ENCODE peak calls at places on chromosomes 5 and 9, in five cellular contexts. One of them, this sample, is unnamed. For H3K27me3, the result is how much of the 10 kb centered on the place peaks cover.

GRCh38 chr5:52844885-52845284 is 57.2 kb downstream of the ITGA1 start:
- DNase-seq in GM12878: no peak
- DNase-seq in dorsolateral prefrontal cortex: no peak
- DNase-seq in endodermal cell: no peak
- DNase-seq in SK-N-SH: no peak
- DNase-seq in this sample: no peak

GRCh38 chr9:14584571-14584970 is 108.7 kb downstream of the ZDHHC21 start:
- DNase-seq in dorsolateral prefrontal cortex: no peak
- DNase-seq in endodermal cell: no peak
- DNase-seq in SK-N-SH: no peak
- DNase-seq in GM12878: no peak
- DNase-seq in this sample: no peak

GRCh38 chr9:134025606-134026541 is 593 bp downstream of the BRD3OS start:
- DNase-seq in endodermal cell: peak
- DNase-seq in GM12878: no peak
- DNase-seq in SK-N-SH: peak
- DNase-seq in dorsolateral prefrontal cortex: no peak
- DNase-seq in this sample: peak

GRCh38 chr9:136255896-136256890 is 10.6 kb upstream of the QSOX2 start:
- DNase-seq in SK-N-SH: no peak
- DNase-seq in endodermal cell: no peak
- DNase-seq in dorsolateral prefrontal cortex: no peak
- DNase-seq in GM12878: no peak
- DNase-seq in this sample: peak

GRCh38 chr9:26801772-26802171 is 90.8 kb downstream of the CAAP1 start:
- DNase-seq in dorsolateral prefrontal cortex: no peak
- DNase-seq in SK-N-SH: no peak
- DNase-seq in GM12878: no peak
- DNase-seq in endodermal cell: no peak
- DNase-seq in this sample: no peak

GRCh38 chr9:124271660-124272059 is 13.9 kb downstream of the NEK6 start:
- DNase-seq in GM12878: no peak
- DNase-seq in endodermal cell: no peak
- DNase-seq in dorsolateral prefrontal cortex: no peak
- DNase-seq in SK-N-SH: no peak
- DNase-seq in this sample: no peak

GRCh38 chr9:134945509-134946275 is 28.0 kb upstream of the FCN1 start:
- DNase-seq in GM12878: no peak
- DNase-seq in SK-N-SH: no peak
- DNase-seq in endodermal cell: no peak
- DNase-seq in dorsolateral prefrontal cortex: no peak
- DNase-seq in this sample: no peak

GRCh38 chr5:122126177-122126701 is 3.1 kb upstream of the ZNF474 start:
- DNase-seq in endodermal cell: no peak
- DNase-seq in GM12878: no peak
- DNase-seq in dorsolateral prefrontal cortex: no peak
- DNase-seq in SK-N-SH: no peak
- DNase-seq in this sample: no peak

GRCh38 chr9:3514786-3515185 is 11.0 kb downstream of the RFX3 start:
- DNase-seq in SK-N-SH: no peak
- DNase-seq in dorsolateral prefrontal cortex: no peak
- DNase-seq in GM12878: no peak
- DNase-seq in endodermal cell: no peak
- DNase-seq in this sample: no peak

GRCh38 chr9:91714874-91715615 is 235.0 kb downstream of the ROR2 start:
- DNase-seq in endodermal cell: peak
- DNase-seq in SK-N-SH: no peak
- DNase-seq in dorsolateral prefrontal cortex: no peak
- DNase-seq in GM12878: no peak
- DNase-seq in this sample: no peak

GRCh38 chr9:91711755-91712591 is 238.1 kb downstream of the ROR2 start:
- DNase-seq in dorsolateral prefrontal cortex: no peak
- DNase-seq in endodermal cell: no peak
- DNase-seq in GM12878: peak
- DNase-seq in SK-N-SH: no peak
- DNase-seq in this sample: no peak

GRCh38 chr9:91716239-91716638 is 233.8 kb downstream of the ROR2 start:
- DNase-seq in endodermal cell: no peak
- DNase-seq in SK-N-SH: no peak
- DNase-seq in GM12878: no peak
- DNase-seq in dorsolateral prefrontal cortex: no peak
- DNase-seq in this sample: no peak

GRCh38 chr9:91712811-91713210 is 237.2 kb downstream of the ROR2 start:
- DNase-seq in SK-N-SH: peak
- DNase-seq in GM12878: no peak
- DNase-seq in dorsolateral prefrontal cortex: no peak
- DNase-seq in endodermal cell: no peak
- DNase-seq in this sample: no peak

GRCh38 chr9:91714020-91714721 is 235.9 kb downstream of the ROR2 start:
- DNase-seq in endodermal cell: peak
- DNase-seq in GM12878: no peak
- DNase-seq in SK-N-SH: peak
- DNase-seq in dorsolateral prefrontal cortex: no peak
- DNase-seq in this sample: peak
- H3K4me3 ChIP-seq in endodermal cell: no peak
- H3K4me3 ChIP-seq in GM12878: peak
- H3K4me3 ChIP-seq in SK-N-SH: peak
- H3K4me3 ChIP-seq in dorsolateral prefrontal cortex: peak
- H3K4me3 ChIP-seq in this sample: peak

GRCh38 chr9:130989891-130990290 is 19.1 kb upstream of the LAMC3 start:
- DNase-seq in endodermal cell: no peak
- DNase-seq in dorsolateral prefrontal cortex: no peak
- DNase-seq in GM12878: no peak
- DNase-seq in SK-N-SH: peak
- DNase-seq in this sample: peak
- H3K27me3 ChIP-seq in endodermal cell: under half
- H3K27me3 ChIP-seq in dorsolateral prefrontal cortex: under half
- H3K27me3 ChIP-seq in GM12878: under half
- H3K27me3 ChIP-seq in SK-N-SH: under half
- H3K27me3 ChIP-seq in this sample: under half

GRCh38 chr9:90189306-90189705 is 453.3 kb downstream of the DIRAS2 start:
- DNase-seq in SK-N-SH: no peak
- DNase-seq in GM12878: peak
- DNase-seq in endodermal cell: no peak
- DNase-seq in dorsolateral prefrontal cortex: no peak
- DNase-seq in this sample: no peak

DNA sequence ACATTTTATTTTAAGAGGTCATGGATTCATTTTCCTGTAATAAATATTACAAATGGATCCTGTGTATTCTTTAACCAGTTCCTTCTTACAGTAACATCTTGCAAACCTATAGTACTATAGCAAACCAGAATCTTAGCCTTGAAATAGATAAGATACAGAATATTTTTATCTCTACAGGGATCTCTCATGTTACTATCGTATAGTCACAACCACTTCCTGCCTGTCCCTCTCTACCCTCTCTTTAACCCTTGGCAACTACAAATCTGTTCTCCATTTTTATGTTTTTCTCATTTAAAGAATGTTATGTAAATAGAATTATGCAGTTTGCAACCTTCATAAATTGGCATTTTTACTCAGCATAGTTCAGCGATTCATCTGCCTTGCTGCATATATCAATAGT is 454.0 kb downstream of the DIRAS2 start:
- DNase-seq in GM12878: no peak
- DNase-seq in dorsolateral prefrontal cortex: no peak
- DNase-seq in SK-N-SH: no peak
- DNase-seq in endodermal cell: no peak
- DNase-seq in this sample: no peak
- H3K4me3 ChIP-seq in GM12878: peak
- H3K4me3 ChIP-seq in dorsolateral prefrontal cortex: no peak
- H3K4me3 ChIP-seq in SK-N-SH: no peak
- H3K4me3 ChIP-seq in endodermal cell: no peak
- H3K4me3 ChIP-seq in this sample: no peak

GRCh38 chr5:95281211-95281610 is 3.7 kb downstream of the MCTP1 start:
- DNase-seq in endodermal cell: peak
- DNase-seq in GM12878: no peak
- DNase-seq in SK-N-SH: no peak
- DNase-seq in dorsolateral prefrontal cortex: no peak
- DNase-seq in this sample: peak

GRCh38 chr5:95285406-95285761 is 490 bp upstream of the MCTP1 start:
- DNase-seq in SK-N-SH: no peak
- DNase-seq in dorsolateral prefrontal cortex: no peak
- DNase-seq in endodermal cell: no peak
- DNase-seq in GM12878: no peak
- DNase-seq in this sample: no peak

GRCh38 chr5:95283022-95283615 is 1.8 kb downstream of the MCTP1 start:
- DNase-seq in SK-N-SH: no peak
- DNase-seq in dorsolateral prefrontal cortex: no peak
- DNase-seq in endodermal cell: peak
- DNase-seq in GM12878: no peak
- DNase-seq in this sample: peak

GRCh38 chr5:95284512-95285405 is at the start of gene MCTP1:
- DNase-seq in SK-N-SH: peak
- DNase-seq in endodermal cell: peak
- DNase-seq in GM12878: no peak
- DNase-seq in dorsolateral prefrontal cortex: peak
- DNase-seq in this sample: peak

DNA sequence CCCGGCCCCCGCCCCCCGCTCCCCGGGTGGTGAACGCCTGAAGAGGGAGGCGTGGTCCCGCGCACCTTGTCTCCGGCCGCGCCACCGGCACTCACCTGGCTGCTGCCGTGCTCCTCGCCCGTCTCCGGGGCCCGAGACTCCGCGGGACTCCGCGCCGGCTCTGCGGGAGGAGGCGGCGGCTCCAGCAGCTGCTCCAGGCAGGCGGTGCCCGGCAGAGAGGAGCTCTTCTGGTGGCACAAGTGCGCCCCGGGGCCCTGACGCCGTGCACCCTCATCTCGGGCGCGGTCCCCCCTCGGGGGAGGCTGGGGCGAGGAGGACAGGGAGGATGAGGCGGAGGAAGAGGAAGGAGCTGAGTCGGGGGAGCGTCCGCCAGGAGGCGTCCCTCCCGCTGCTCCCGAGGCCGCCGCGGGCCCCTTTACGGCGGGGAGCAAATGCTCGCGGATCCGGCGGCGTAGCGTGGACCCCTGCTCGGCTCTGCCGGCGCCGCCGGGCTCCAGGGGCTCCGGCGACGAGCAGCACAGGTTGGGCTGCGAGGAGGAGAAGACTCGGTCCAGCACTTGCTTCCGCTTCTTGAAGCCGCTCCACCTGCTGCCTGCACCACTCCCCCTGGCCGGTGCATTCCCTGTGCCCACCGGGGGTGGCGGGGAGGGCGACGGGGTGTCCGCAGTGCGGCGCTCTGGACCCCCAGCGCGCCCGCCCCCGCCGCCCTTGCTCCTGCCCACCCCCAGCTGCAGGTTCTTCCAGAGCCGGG is 958 bp downstream of the MCTP1 start:
- DNase-seq in SK-N-SH: peak
- DNase-seq in endodermal cell: peak
- DNase-seq in dorsolateral prefrontal cortex: no peak
- DNase-seq in GM12878: no peak
- DNase-seq in this sample: peak
- H3K27me3 ChIP-seq in SK-N-SH: under half
- H3K27me3 ChIP-seq in endodermal cell: half or more
- H3K27me3 ChIP-seq in dorsolateral prefrontal cortex: under half
- H3K27me3 ChIP-seq in GM12878: under half
- H3K27me3 ChIP-seq in this sample: under half

GRCh38 chr5:43042176-43042625 is 2.1 kb upstream of the ANXA2R start:
- DNase-seq in GM12878: no peak
- DNase-seq in dorsolateral prefrontal cortex: no peak
- DNase-seq in SK-N-SH: peak
- DNase-seq in endodermal cell: peak
- DNase-seq in this sample: peak
- H3K4me3 ChIP-seq in GM12878: peak
- H3K4me3 ChIP-seq in dorsolateral prefrontal cortex: peak
- H3K4me3 ChIP-seq in SK-N-SH: peak
- H3K4me3 ChIP-seq in endodermal cell: peak
- H3K4me3 ChIP-seq in this sample: peak

DNA sequence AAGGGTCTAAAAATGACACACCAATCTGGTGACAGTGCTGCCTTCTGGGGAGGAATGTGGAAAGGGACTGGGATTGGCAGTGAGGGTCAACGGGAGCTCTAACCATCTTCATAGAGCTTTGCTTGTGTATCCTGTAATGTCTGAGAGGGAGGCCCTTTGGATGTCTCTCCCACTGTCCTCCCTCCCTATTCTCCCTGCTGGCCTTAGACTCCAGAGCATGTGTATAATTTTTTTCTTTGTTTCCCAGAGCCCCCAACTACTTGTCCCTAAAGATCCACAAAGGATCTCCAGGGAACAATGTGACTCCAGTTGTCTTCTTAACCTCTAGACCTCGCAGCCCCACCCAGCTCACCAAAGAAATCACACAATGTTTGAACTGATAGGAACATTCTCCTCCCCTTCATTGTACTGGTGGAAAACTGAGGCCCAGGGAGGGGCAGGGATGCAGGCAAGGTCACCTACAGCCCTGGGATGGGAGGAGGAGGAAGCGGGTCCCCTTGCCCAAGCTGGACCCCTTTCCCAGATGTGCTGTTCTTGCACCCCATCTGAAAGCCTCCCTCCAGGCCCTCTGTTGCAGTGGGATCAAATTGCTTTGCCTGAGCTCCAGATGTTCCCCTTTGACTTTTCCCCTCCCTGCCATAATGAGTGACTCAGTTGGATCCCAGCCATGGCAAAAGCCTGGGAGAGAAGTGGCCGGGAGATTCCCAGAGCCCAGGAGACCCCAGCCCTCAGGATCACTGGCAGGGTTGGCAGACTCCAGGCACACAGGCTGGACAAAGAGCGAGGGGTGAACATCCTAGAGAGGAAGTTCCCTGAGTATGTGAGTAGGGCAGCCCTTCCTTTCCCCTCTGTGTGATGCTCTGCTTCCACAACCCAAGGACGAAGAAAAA is 21.8 kb downstream of the SPARC start:
- DNase-seq in dorsolateral prefrontal cortex: no peak
- DNase-seq in GM12878: no peak
- DNase-seq in SK-N-SH: no peak
- DNase-seq in endodermal cell: no peak
- DNase-seq in this sample: no peak
- H3K27me3 ChIP-seq in dorsolateral prefrontal cortex: under half
- H3K27me3 ChIP-seq in GM12878: under half
- H3K27me3 ChIP-seq in SK-N-SH: under half
- H3K27me3 ChIP-seq in endodermal cell: under half
- H3K27me3 ChIP-seq in this sample: under half

GRCh38 chr5:140630296-140630695 is 2.7 kb downstream of the CD14 start:
- DNase-seq in dorsolateral prefrontal cortex: no peak
- DNase-seq in endodermal cell: no peak
- DNase-seq in GM12878: no peak
- DNase-seq in SK-N-SH: no peak
- DNase-seq in this sample: no peak
- H3K4me3 ChIP-seq in dorsolateral prefrontal cortex: peak
- H3K4me3 ChIP-seq in endodermal cell: no peak
- H3K4me3 ChIP-seq in GM12878: no peak
- H3K4me3 ChIP-seq in SK-N-SH: no peak
- H3K4me3 ChIP-seq in this sample: no peak

GRCh38 chr9:36900136-36900855 is 133.8 kb downstream of the PAX5 start:
- DNase-seq in GM12878: no peak
- DNase-seq in dorsolateral prefrontal cortex: peak
- DNase-seq in SK-N-SH: no peak
- DNase-seq in endodermal cell: peak
- DNase-seq in this sample: no peak
- H3K27me3 ChIP-seq in GM12878: under half
- H3K27me3 ChIP-seq in dorsolateral prefrontal cortex: under half
- H3K27me3 ChIP-seq in SK-N-SH: under half
- H3K27me3 ChIP-seq in endodermal cell: half or more
- H3K27me3 ChIP-seq in this sample: under half

DNA sequence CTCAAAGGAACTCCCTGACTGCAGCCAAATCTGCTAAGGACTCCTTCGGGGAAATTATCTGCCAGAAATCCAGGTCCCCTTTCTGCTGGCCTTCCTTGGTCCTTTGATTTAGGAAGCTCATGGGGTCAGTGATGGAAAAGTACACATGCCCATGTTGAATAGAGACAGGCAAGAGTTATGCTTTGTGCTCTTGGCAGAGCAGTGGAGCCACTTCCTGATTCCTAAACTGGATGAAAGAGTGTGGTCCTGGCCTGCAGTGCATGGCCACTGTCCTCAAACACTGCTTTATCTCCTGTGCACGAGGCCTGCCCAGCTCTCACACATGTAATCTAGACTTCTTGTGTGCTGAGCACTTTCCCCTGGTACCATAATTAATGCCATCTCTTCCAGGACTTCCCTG is 2.0 kb upstream of the EBF1 start:
- DNase-seq in dorsolateral prefrontal cortex: no peak
- DNase-seq in GM12878: no peak
- DNase-seq in SK-N-SH: no peak
- DNase-seq in endodermal cell: no peak
- DNase-seq in this sample: no peak
- H3K4me3 ChIP-seq in dorsolateral prefrontal cortex: peak
- H3K4me3 ChIP-seq in GM12878: peak
- H3K4me3 ChIP-seq in SK-N-SH: no peak
- H3K4me3 ChIP-seq in endodermal cell: no peak
- H3K4me3 ChIP-seq in this sample: no peak

This sample was measured in H7.